ENCODE peak calls at places on chromosomes 5 and 9, in four cellular contexts. G is dorsolateral prefrontal cortex, C is neural progenitor cell, A is prostate gland. D is an unnamed sample.

GRCh38 chr9:114588150-114588663 is 638 bp downstream of the ATP6V1G1 start:
- DNase-seq in G (no peak), C (peak), A (no peak), D (no peak)

GRCh38 chr9:10961883-10962282 is 349.1 kb upstream of the PTPRD start:
- DNase-seq in G (no peak), C (no peak), A (no peak), D (no peak)

GRCh38 chr9:123267481-123268239 is 726 bp downstream of the STRBP start:
- DNase-seq in G (no peak), C (peak), A (no peak), D (peak)

GRCh38 chr9:77063645-77064285 is 44.3 kb downstream of the FOXB2 start:
- DNase-seq in G (no peak), C (no peak), A (no peak), D (no peak)

GRCh38 chr5:2536632-2537031 is 214.8 kb downstream of the IRX2 start:
- DNase-seq in G (no peak), C (no peak), A (no peak), D (no peak)

GRCh38 chr5:91281409-91281808 is 101.7 kb downstream of the ARRDC3 start:
- DNase-seq in G (no peak), C (no peak), A (no peak), D (no peak)

GRCh38 chr9:37218800-37219425 is 98.5 kb downstream of the ZCCHC7 start:
- DNase-seq in G (no peak), C (no peak), A (no peak), D (no peak)

GRCh38 chr5:170563808-170564207 is 60.0 kb downstream of the KCNIP1 start:
- DNase-seq in G (no peak), C (no peak), A (no peak), D (no peak)

GRCh38 chr5:24232929-24233328 is 411.8 kb downstream of the CDH10 start:
- DNase-seq in G (no peak), C (no peak), A (no peak), D (no peak)

GRCh38 chr9:95726756-95727155 is 148.7 kb upstream of the ERCC6L2 start:
- DNase-seq in G (no peak), C (peak), A (no peak), D (no peak)

GRCh38 chr9:121059998-121060636 is 10.0 kb upstream of the C5 start:
- DNase-seq in G (no peak), C (peak), A (peak), D (no peak)

GRCh38 chr5:36242534-36243144 is 914 bp upstream of the NADK2 start:
- DNase-seq in G (no peak), C (no peak), A (no peak), D (no peak)

GRCh38 chr5:14143843-14144585 is 872 bp downstream of the TRIO start:
- DNase-seq in G (no peak), C (peak), A (no peak), D (no peak)

GRCh38 chr9:86434039-86434726 is 80.0 kb upstream of the TUT7 start:
- DNase-seq in G (no peak), C (peak), A (peak), D (no peak)

GRCh38 chr9:74865177-74865576 is 22.5 kb downstream of the TRPM6 start:
- DNase-seq in G (no peak), C (no peak), A (no peak), D (no peak)

GRCh38 chr5:19853616-19854240 is 134.3 kb downstream of the CDH18 start:
- DNase-seq in G (no peak), C (no peak), A (no peak), D (no peak)

GRCh38 chr9:138047469-138048040 is 170.0 kb downstream of the CACNA1B start:
- DNase-seq in G (peak), C (peak), A (no peak), D (no peak)

DNA sequence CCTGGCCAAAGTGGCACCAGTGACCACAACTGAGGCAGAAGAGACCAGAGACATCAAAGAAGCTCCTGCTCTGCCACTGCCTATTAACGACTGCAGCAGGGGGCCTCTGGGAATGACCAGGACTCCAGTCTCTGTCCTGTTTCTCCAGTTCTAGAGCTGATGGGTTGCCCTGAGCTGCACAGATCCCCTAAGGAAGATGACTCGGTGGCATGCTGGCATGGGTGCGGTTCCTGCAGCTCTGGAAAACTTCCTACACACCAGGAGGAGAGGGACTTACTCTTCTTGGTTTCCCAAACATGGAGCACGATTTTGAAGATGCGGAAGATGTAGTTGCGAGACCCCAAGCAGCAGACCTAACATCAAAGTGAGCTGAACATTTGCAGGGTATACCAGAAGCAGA is 2.7 kb downstream of the SLIT3 start:
- DNase-seq in G (no peak), C (no peak), A (no peak), D (no peak)
- H3K4me3 ChIP-seq in G (no peak), C (no peak), A (no peak), D (no peak)

GRCh38 chr5:135930029-135930948 is 24.5 kb downstream of the LECT2 start:
- DNase-seq in G (no peak), C (peak), A (no peak), D (no peak)
- TF ChIP-seq CTCF in G (no peak), C (peak), A (no peak), D (no peak)

DNA sequence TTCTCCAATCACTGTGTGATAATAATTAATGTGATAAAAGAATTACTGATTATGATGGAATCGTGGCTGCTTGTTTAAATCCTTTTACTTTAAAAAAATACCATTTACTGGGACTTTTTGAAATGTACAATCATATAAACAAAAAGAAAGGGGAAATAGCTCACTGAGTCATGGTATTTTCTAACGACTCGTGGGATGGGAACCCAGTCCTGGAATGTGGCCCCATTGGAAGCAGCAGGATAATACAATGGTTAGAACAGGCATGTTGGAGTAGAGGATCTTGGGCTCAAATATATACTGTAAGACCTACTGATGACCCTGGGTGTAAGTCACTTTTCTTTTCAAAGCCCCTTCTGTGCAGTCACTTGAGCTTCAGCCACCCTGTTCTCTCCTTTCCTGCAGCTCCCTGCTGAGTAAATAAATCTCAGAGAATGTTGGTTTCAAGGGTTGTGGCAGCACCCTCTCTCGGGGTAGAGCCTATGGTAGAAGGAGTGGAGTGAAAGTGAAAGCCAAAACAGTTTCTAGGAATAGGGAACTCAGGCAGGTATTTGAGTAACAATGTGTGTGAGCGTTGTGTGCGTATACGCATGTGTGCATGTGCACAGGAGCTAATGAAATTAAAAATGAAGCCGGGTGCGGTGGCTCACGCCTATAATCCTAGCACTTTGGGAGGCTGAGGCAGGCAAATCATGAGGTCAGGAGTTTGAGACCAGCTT is 40.7 kb upstream of the LARP1 start:
- DNase-seq in G (no peak), C (no peak), A (no peak), D (no peak)
- H3K27ac ChIP-seq in G (no peak), C (no peak), A (peak), D (no peak)

GRCh38 chr5:675111-675875 is 17.9 kb downstream of the TPPP start:
- DNase-seq in G (no peak), C (no peak), A (no peak), D (no peak)

GRCh38 chr5:675876-676698 is 17.1 kb downstream of the TPPP start:
- DNase-seq in G (no peak), C (no peak), A (no peak), D (no peak)

GRCh38 chr5:673140-673836 is 19.9 kb downstream of the TPPP start:
- DNase-seq in G (no peak), C (no peak), A (no peak), D (no peak)

GRCh38 chr5:673837-674629 is 19.1 kb downstream of the TPPP start:
- DNase-seq in G (no peak), C (no peak), A (no peak), D (no peak)

DNA sequence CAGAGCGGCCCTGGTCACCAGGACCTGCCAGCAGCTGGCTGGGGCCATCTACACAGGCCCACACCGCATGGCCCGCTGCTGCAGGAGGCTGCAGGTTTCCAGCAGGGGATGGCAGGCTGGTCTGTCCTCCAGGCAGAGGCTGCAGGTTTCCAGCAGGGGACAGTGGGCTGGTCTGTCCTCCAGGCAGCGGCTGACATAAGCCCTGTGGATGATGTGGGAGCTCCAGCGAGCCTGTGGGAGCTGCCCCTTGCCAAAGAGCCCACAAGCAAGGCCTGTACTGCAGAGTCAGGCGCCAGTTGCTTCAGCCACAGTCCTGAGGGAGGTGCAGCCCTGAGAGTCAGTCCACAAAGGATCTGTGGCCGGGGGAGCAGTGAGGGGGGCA is 18.5 kb downstream of the TPPP start:
- DNase-seq in G (peak), C (no peak), A (no peak), D (no peak)
- H3K4me3 ChIP-seq in G (peak), C (no peak), A (no peak), D (no peak)

GRCh38 chr5:80711938-80712337 is 57.2 kb upstream of the DHFR start:
- DNase-seq in G (no peak), C (peak), A (no peak), D (no peak)
- TF ChIP-seq CTCF in G (peak), C (peak), A (peak), D (no peak)

GRCh38 chr9:83583151-83584014 is 39.6 kb upstream of the IDNK start:
- DNase-seq in G (peak), C (peak), A (peak), D (peak)
- H3K27ac ChIP-seq in G (no peak), C (no peak), A (no peak), D (no peak)

GRCh38 chr5:168408561-168409321 is 77.5 kb upstream of the RARS1 start:
- DNase-seq in G (no peak), C (no peak), A (no peak), D (no peak)

GRCh38 chr5:168413062-168413461 is 73.2 kb upstream of the RARS1 start:
- DNase-seq in G (no peak), C (no peak), A (no peak), D (no peak)

GRCh38 chr5:168411871-168412270 is 74.4 kb upstream of the RARS1 start:
- DNase-seq in G (no peak), C (no peak), A (no peak), D (no peak)

GRCh38 chr5:168407222-168407621 is 79.0 kb upstream of the RARS1 start:
- DNase-seq in G (no peak), C (no peak), A (no peak), D (no peak)

GRCh38 chr5:168409601-168410458 is 76.4 kb upstream of the RARS1 start:
- DNase-seq in G (peak), C (no peak), A (no peak), D (no peak)
- H3K4me3 ChIP-seq in G (no peak), C (no peak), A (no peak), D (no peak)

DNA sequence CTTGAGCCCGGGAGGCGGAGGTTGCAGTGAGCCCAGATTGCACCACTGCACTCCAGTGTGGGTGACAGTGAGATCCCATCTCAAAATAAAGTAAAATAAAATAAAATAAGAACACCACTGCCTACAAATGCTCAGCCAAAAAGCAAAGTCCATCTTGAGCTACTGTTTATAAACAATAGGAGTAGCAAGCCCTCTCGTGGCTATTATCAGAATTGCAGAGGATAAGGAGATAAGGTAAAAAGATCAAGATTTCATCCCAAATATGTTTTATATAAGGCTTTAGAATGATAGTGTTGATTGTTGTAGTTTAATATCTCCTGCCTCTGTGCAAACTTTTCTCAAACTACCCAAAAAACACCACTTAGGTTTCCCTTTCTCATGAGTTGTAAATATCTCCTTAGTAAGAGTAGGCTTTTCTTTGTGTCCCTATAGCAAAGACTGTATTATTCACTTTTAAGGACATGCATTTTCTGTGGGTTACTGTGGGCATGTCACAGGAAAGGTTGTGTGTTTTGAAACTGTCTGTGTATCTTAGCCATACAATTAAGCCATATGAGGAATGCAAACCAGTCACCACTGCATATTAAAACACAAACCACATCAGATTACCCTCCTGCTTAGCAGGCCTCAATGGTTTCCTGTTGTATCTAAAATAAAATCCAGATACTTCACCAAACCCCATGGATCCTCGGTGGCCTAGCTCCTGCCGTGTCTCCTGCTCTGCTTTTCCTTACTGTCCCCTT is 31.8 kb upstream of the CKS2 start:
- DNase-seq in G (no peak), C (peak), A (no peak), D (no peak)
- TF ChIP-seq CTCF in G (peak), C (peak), A (peak), D (peak)